ENCODE peak calls at places on chromosomes 3 and 15, in six cellular contexts. P, E, G, W, O and A are unnamed samples.

GRCh38 chr3:32401541-32402052 is 9.9 kb downstream of the CMTM7 start:
- DNase-seq in P (peak), E (peak), G (peak), W (peak), O (no peak), A (no peak)

GRCh38 chr3:138196023-138196422 is 8.9 kb downstream of the ARMC8 start:
- DNase-seq in P (no peak), E (no peak), G (no peak), W (no peak), O (peak), A (no peak)

GRCh38 chr3:98359993-98360675 is 6.5 kb downstream of the OR5K4 start:
- DNase-seq in P (no peak), E (peak), G (no peak), W (peak), O (no peak), A (peak)

GRCh38 chr3:87145553-87145952 is 81.6 kb upstream of the CHMP2B start:
- DNase-seq in P (no peak), E (peak), G (no peak), W (peak), O (no peak), A (no peak)

GRCh38 chr3:81315051-81315450 is 446.4 kb downstream of the GBE1 start:
- DNase-seq in P (no peak), E (no peak), G (no peak), W (no peak), O (no peak), A (no peak)

GRCh38 chr3:193788189-193788946 is 195.4 kb downstream of the OPA1 start:
- DNase-seq in P (no peak), E (peak), G (no peak), W (peak), O (no peak), A (no peak)

GRCh38 chr15:61530769-61531168 is 301.7 kb upstream of the RORA start:
- DNase-seq in P (no peak), E (peak), G (no peak), W (peak), O (no peak), A (no peak)

GRCh38 chr3:45180051-45180450 is 33.9 kb upstream of the CDCP1 start:
- DNase-seq in P (no peak), E (peak), G (no peak), W (peak), O (no peak), A (no peak)

GRCh38 chr3:97971679-97972567 is at the start of gene RIOX2:
- DNase-seq in P (peak), E (peak), G (peak), W (peak), O (peak), A (no peak)

GRCh38 chr3:16488637-16489036 is 24.9 kb downstream of the RFTN1 start:
- DNase-seq in P (no peak), E (no peak), G (no peak), W (no peak), O (no peak), A (no peak)

GRCh38 chr15:77909131-77909940 is 168.2 kb downstream of the TBC1D2B start:
- DNase-seq in P (peak), E (no peak), G (no peak), W (no peak), O (no peak), A (no peak)